ENCODE peak calls at places on chromosomes 4 and X, in ten cellular contexts. L, K, N, B, V, U, C, H, T and Y are unnamed samples.

GRCh38 chr4:37415845-37416369 is 171.4 kb downstream of the NWD2 start:
- DNase-seq in L (no peak), K (no peak), N (no peak), B (no peak), V (no peak), U (no peak), C (no peak), H (peak; percentile 51), T (no peak), Y (no peak)

GRCh38 chrX:144681501-144681900 is 565.8 kb upstream of the SPANXN1 start:
- DNase-seq in L (no peak), K (peak; percentile 48), N (peak; percentile 52), B (no peak), V (no peak), U (peak; percentile 56), C (no peak), H (no peak), T (no peak), Y (no peak)

GRCh38 chr4:97498875-97499274 is 644.4 kb downstream of the STPG2 start:
- DNase-seq in L (peak; percentile 52), K (peak; percentile 64), N (no peak), B (peak; percentile 18), V (no peak), U (peak; percentile 87), C (no peak), H (no peak), T (no peak), Y (peak; percentile 94)

GRCh38 chr4:122309988-122310626 is 68.7 kb upstream of the ADAD1 start:
- DNase-seq in L (no peak), K (peak; percentile 35), N (peak; percentile 29), B (no peak), V (no peak), U (peak; percentile 13), C (no peak), H (no peak), T (no peak), Y (peak; percentile 10)

GRCh38 chr4:105145913-105146285 is 777 bp upstream of the TET2 start:
- DNase-seq in L (no peak), K (no peak), N (no peak), B (peak; percentile 32), V (peak; percentile 44), U (peak; percentile 22), C (no peak), H (peak; percentile 71), T (no peak), Y (no peak)

GRCh38 chr4:139814285-139815015 is 148.8 kb downstream of the MGST2 start:
- DNase-seq in L (no peak), K (peak; percentile 20), N (peak; percentile 48), B (no peak), V (peak; percentile 44), U (no peak), C (no peak), H (no peak), T (no peak), Y (peak; percentile 68)

GRCh38 chr4:6200011-6200921 is at the start of gene JAKMIP1:
- DNase-seq in L (no peak), K (peak; percentile 26), N (peak; percentile 33), B (peak; percentile 88), V (peak; percentile 67), U (peak; percentile 28), C (peak; percentile 82), H (peak; percentile 97), T (no peak), Y (no peak)

GRCh38 chr4:177313263-177313662 is 3.6 kb downstream of the NEIL3 start:
- DNase-seq in L (no peak), K (peak; percentile 41), N (peak; percentile 39), B (no peak), V (no peak), U (no peak), C (no peak), H (no peak), T (no peak), Y (peak; percentile 33)

GRCh38 chr4:95155759-95156451 is 392.9 kb downstream of the UNC5C start:
- DNase-seq in L (no peak), K (peak; percentile 42), N (peak; percentile 56), B (peak; percentile 54), V (no peak), U (peak; percentile 70), C (no peak), H (no peak), T (no peak), Y (peak; percentile 46)

GRCh38 chrX:2320580-2321327 is 180.0 kb downstream of the DHRSX start:
- DNase-seq in L (no peak), K (peak; percentile 58), N (peak; percentile 88), B (peak; percentile 81), V (no peak), U (no peak), C (no peak), H (no peak), T (peak; percentile 6), Y (peak; percentile 81)

GRCh38 chr4:156568479-156568878 is 403.1 kb downstream of the PDGFC start:
- DNase-seq in L (no peak), K (no peak), N (no peak), B (no peak), V (no peak), U (no peak), C (no peak), H (no peak), T (no peak), Y (no peak)

GRCh38 chr4:85968945-85969830 is 390.7 kb downstream of the MAPK10 start:
- DNase-seq in L (no peak), K (peak; percentile 86), N (peak; percentile 67), B (peak; percentile 59), V (no peak), U (peak; percentile 74), C (no peak), H (no peak), T (peak; percentile 27), Y (peak; percentile 57)

GRCh38 chrX:153410888-153411254 is 401 bp upstream of the ZFP92 start:
- DNase-seq in L (no peak), K (no peak), N (no peak), B (no peak), V (no peak), U (no peak), C (no peak), H (no peak), T (no peak), Y (no peak)
- H3K4me3 ChIP-seq in L (peak overlapping the region; percentile 37), K (no peak overlapping the region), N (peak overlapping the region; percentile 26), B (no peak overlapping the region), V (peak overlapping the region; percentile 52), U (no peak overlapping the region), C (peak overlapping the region; percentile 55), H (no peak overlapping the region), T (peak overlapping the region; percentile 35), Y (no peak overlapping the region)

GRCh38 chr4:113972781-113973180 is 6.7 kb downstream of the ARSJ start:
- DNase-seq in L (no peak), K (no peak), N (no peak), B (no peak), V (no peak), U (no peak), C (no peak), H (no peak), T (no peak), Y (no peak)

GRCh38 chr4:113975578-113975977 is 3.9 kb downstream of the ARSJ start:
- DNase-seq in L (no peak), K (no peak), N (no peak), B (no peak), V (no peak), U (no peak), C (no peak), H (no peak), T (no peak), Y (no peak)

GRCh38 chr4:113973349-113973748 is 6.1 kb downstream of the ARSJ start:
- DNase-seq in L (no peak), K (no peak), N (no peak), B (no peak), V (no peak), U (no peak), C (no peak), H (no peak), T (no peak), Y (no peak)

GRCh38 chr4:113971706-113972360 is 7.6 kb downstream of the ARSJ start:
- DNase-seq in L (no peak), K (no peak), N (peak; percentile 81), B (no peak), V (no peak), U (no peak), C (no peak), H (no peak), T (no peak), Y (peak; percentile 91)

DNA sequence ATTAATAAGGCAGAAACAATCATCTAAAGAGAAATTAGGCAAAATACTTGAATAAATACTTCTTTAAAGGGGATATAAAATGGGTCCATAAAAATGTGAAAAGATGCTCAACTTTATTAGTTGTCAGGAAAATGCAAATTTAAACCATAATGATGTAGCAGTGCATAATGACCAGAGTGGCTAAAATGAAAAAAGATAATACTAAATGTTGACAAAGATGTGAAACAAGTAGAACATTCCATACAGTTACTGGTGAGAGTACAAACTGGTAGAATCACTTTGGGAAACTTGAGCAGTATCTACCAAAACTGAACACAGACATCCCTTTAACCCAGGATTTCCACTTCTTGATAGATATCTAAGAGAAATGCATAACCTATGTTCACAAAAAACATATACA is 5.0 kb downstream of the ARSJ start:
- DNase-seq in L (no peak), K (no peak), N (no peak), B (no peak), V (no peak), U (no peak), C (no peak), H (no peak), T (no peak), Y (no peak)
- H3K4me3 ChIP-seq in L (no peak overlapping the region), K (no peak overlapping the region), N (no peak overlapping the region), B (no peak overlapping the region), V (no peak overlapping the region), U (no peak overlapping the region), C (no peak overlapping the region), H (no peak overlapping the region), T (peak overlapping the region; percentile 92), Y (no peak overlapping the region)

GRCh38 chr4:176195184-176195978 is at the start of gene SPATA4:
- DNase-seq in L (peak; percentile 88), K (peak; percentile 88), N (peak; percentile 93), B (peak; percentile 97), V (peak; percentile 94), U (peak; percentile 93), C (peak; percentile 93), H (peak; percentile 98), T (peak; percentile 57), Y (peak; percentile 77)
- H3K4me3 ChIP-seq in L (peak within 1 kb of the TSS; percentile 35), K (peak within 1 kb of the TSS; percentile 96), N (peak within 1 kb of the TSS; percentile 88), B (peak within 1 kb of the TSS; percentile 62), V (peak within 1 kb of the TSS; percentile 66), U (peak within 1 kb of the TSS; percentile 51), C (peak within 1 kb of the TSS; percentile 55), H (peak within 1 kb of the TSS; percentile 89), T (peak within 1 kb of the TSS; percentile 58), Y (peak within 1 kb of the TSS; percentile 41)

DNA sequence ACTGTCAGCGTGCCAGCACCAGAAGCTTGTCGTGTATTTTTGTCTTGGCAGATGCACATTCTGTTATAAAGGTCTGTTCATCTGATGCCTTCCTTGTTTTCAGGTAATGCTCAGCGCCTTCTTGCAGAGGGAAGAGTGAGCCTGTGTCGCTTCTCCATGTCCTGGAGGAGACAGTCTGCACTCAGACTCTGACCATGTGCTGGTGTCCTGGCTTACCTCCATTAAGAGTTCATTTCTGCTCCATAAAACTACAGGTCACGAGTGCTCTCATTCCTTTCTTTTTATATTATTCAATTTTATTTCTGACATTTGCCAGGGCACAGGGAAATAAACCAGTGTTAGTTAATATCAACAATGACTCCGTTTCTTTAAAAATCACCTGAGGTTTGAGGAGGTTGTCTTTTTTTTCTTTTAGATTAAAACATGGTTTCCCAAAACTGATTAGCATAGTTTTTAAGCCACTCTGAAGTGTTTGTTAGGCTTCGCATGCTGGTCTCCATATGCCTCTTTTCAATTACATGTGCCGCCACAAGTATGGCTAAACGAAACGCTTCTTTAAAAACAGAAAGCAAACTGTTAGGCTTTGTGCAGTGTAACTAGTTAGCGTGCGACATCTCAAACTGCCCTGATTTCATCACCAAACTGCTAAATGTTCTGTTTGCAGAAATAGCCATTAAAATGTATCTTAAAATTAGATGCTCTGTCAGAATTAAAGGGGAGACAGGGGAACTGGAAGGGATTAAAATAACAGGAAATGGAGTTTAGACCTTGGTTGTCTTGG is 215.3 kb upstream of the GK2 start:
- DNase-seq in L (no peak), K (no peak), N (peak; percentile 25), B (no peak), V (no peak), U (no peak), C (no peak), H (no peak), T (no peak), Y (no peak)
- H3K4me3 ChIP-seq in L (no peak overlapping the region), K (no peak overlapping the region), N (peak overlapping the region; percentile 5), B (no peak overlapping the region), V (peak overlapping the region; percentile 24), U (no peak overlapping the region), C (no peak overlapping the region), H (no peak overlapping the region), T (no peak overlapping the region), Y (no peak overlapping the region)